ENCODE peak calls at places on chromosomes 1 and 21, in five cellular contexts. S is RWPE2, C is AG04449, V is suprapubic skin, F is BJ. R is an unnamed sample.

GRCh38 chr21:29215709-29216108 is 83.0 kb upstream of the BACH1 start:
- DNase-seq in S (no peak), C (no peak), V (no peak), F (peak), R (no peak)

GRCh38 chr1:39127513-39127912 is 77.0 kb upstream of the MACF1 start:
- DNase-seq in S (no peak), C (no peak), V (no peak), F (no peak), R (peak)

GRCh38 chr1:27005166-27005530 is 7.5 kb downstream of the TENT5B start:
- DNase-seq in S (no peak), C (no peak), V (no peak), F (no peak), R (no peak)

GRCh38 chr1:35707253-35708178 is 11.2 kb downstream of the C1orf216 start:
- DNase-seq in S (no peak), C (no peak), V (no peak), F (no peak), R (no peak)

GRCh38 chr1:111481387-111482221 is 7.8 kb downstream of the C1orf162 start:
- DNase-seq in S (no peak), C (peak), V (peak), F (no peak), R (peak)

GRCh38 chr1:245143849-245144248 is 10.9 kb upstream of the KIF26B start:
- DNase-seq in S (no peak), C (no peak), V (no peak), F (no peak), R (no peak)

GRCh38 chr1:30724175-30724574 is 790 bp upstream of the MATN1 start:
- DNase-seq in S (no peak), C (no peak), V (no peak), F (no peak), R (no peak)

GRCh38 chr21:38910390-38911008 is 104.8 kb downstream of the ETS2 start:
- DNase-seq in S (no peak), C (no peak), V (no peak), F (no peak), R (no peak)

GRCh38 chr1:71623888-71624287 is 543.1 kb upstream of the ZRANB2 start:
- DNase-seq in S (no peak), C (no peak), V (no peak), F (no peak), R (no peak)

GRCh38 chr21:19941626-19942025 is 1056.6 kb upstream of the NCAM2 start:
- DNase-seq in S (no peak), C (no peak), V (no peak), F (no peak), R (no peak)

GRCh38 chr1:225119307-225119706 is 189.8 kb downstream of the DNAH14 start:
- DNase-seq in S (no peak), C (no peak), V (no peak), F (no peak), R (no peak)

GRCh38 chr1:81607886-81608285 is 192.8 kb upstream of the ADGRL2 start:
- DNase-seq in S (no peak), C (no peak), V (no peak), F (no peak), R (no peak)

GRCh38 chr1:225447001-225447615 is 19.3 kb upstream of the LBR start:
- DNase-seq in S (no peak), C (no peak), V (peak), F (no peak), R (no peak)

GRCh38 chr1:201785291-201785690 is 43.7 kb upstream of the IPO9 start:
- DNase-seq in S (no peak), C (no peak), V (no peak), F (no peak), R (no peak)

GRCh38 chr21:36927718-36928117 is 38.8 kb downstream of the HLCS start:
- DNase-seq in S (peak), C (peak), V (peak), F (peak), R (peak)

GRCh38 chr21:36928960-36929359 is 37.5 kb downstream of the HLCS start:
- DNase-seq in S (no peak), C (no peak), V (no peak), F (no peak), R (no peak)

GRCh38 chr21:36926989-36927695 is 39.3 kb downstream of the HLCS start:
- DNase-seq in S (no peak), C (no peak), V (no peak), F (no peak), R (no peak)

GRCh38 chr21:36932417-36932816 is 34.1 kb downstream of the HLCS start:
- DNase-seq in S (no peak), C (no peak), V (no peak), F (no peak), R (no peak)

DNA sequence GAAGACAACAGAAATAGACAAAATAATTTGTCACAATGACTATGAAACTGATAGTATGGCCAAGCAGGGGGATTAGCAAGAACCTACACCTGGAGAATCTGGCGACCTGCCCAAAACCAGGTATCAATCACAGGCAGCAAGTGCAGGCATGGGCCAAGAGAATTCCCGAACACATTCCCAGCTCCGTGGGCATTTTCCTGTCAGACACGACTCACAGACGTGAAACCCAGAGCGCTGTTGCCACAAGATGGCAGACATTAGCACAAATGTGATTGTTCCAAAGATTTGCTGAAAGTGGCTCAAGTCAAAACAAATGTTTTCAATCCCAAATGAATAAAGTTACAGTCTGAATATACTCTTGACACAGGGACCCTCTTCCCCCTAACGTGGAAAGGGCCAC is 36.8 kb downstream of the HLCS start:
- DNase-seq in S (peak), C (no peak), V (no peak), F (no peak), R (no peak)
- TF ChIP-seq CTCF in S (peak), C (no peak), V (no peak), F (peak), R (no peak)

GRCh38 chr1:6261615-6261995 is 707 bp upstream of the GPR153 start:
- DNase-seq in S (no peak), C (no peak), V (no peak), F (no peak), R (no peak)
- H3K4me3 ChIP-seq in S (peak), C (no peak), V (peak), F (peak), R (peak)

GRCh38 chr1:167520711-167521206 is 2.4 kb upstream of the CD247 start:
- DNase-seq in S (no peak), C (no peak), V (no peak), F (no peak), R (no peak)

GRCh38 chr1:167517535-167518330 is 596 bp downstream of the CD247 start:
- DNase-seq in S (no peak), C (no peak), V (no peak), F (no peak), R (no peak)

GRCh38 chr1:167516404-167517388 is 1.6 kb downstream of the CD247 start:
- DNase-seq in S (no peak), C (no peak), V (no peak), F (no peak), R (no peak)

GRCh38 chr1:167515893-167516321 is 2.4 kb downstream of the CD247 start:
- DNase-seq in S (no peak), C (no peak), V (no peak), F (no peak), R (no peak)

DNA sequence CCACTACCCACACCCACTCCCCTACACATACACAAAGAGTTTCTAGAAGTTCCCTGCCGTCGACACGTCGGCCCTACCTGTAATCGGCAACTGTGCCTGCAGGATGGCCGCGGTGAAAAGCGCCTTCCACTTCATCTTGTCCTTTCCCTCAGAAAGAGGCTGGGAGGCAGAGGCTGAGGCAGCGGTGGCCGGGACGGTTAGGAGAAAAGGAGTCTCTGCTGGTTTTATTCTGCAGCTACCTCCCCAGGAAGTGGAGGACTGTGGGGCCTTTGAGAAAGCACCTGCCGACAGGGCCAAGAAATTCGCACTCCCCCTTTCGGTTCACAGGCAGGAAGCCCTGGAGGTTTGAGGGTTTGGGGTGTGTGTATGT is at the start of gene CD247:
- DNase-seq in S (no peak), C (no peak), V (no peak), F (no peak), R (no peak)
- TF ChIP-seq CTCF in S (no peak), C (no peak), V (no peak), F (no peak), R (no peak)

GRCh38 chr1:98323396-98323795 is 338.1 kb upstream of the SNX7 start:
- DNase-seq in S (peak), C (peak), V (no peak), F (peak), R (no peak)
- H3K4me3 ChIP-seq in S (no peak), C (no peak), V (no peak), F (no peak), R (no peak)

DNA sequence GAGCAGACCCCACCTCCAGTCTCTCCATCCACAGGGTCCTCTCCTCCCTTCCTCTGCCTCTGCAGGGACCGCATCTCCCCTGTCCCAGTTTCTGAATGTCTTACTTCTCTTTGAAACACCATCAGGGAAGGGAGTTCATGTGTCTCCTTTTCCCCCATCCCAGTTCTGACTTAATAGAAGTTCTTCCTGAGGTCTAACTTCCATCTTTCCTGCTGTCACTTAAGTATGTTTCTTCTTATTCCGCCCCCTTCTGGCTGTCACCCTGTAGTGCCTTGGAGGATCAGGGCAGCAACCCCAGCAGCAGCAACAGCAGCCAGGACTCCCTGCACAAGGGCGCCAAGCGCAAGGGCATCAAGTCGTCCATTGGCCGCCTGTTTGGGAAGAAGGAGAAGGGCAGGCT is 29.3 kb downstream of the MYOG start:
- DNase-seq in S (no peak), C (no peak), V (no peak), F (no peak), R (no peak)
- TF ChIP-seq CTCF in S (no peak), C (no peak), V (no peak), F (no peak), R (peak)

GRCh38 chr21:42353623-42354022 is 2.8 kb upstream of the TFF2 start:
- DNase-seq in S (no peak), C (no peak), V (no peak), F (no peak), R (no peak)
- H3K4me3 ChIP-seq in S (no peak), C (no peak), V (no peak), F (no peak), R (no peak)

GRCh38 chr1:200253774-200254495 is 155.9 kb downstream of the ZNF281 start:
- DNase-seq in S (no peak), C (no peak), V (no peak), F (no peak), R (no peak)
- TF ChIP-seq CTCF in S (no peak), C (no peak), V (no peak), F (no peak), R (no peak)

R was measured in retinal pigment epithelial cell.